ENCODE peak calls at places on chromosomes 12 and 14, in five cellular contexts. B is activated CD8-positive, alpha-beta T cell treated with anti-CD3 and anti-CD28 coated beads for 36 hours; L is esophagus squamous epithelium; O is AG04449; X is foreskin fibroblast. J is an unnamed sample.

GRCh38 chr12:12598864-12599263 is 12.8 kb upstream of the CREBL2 start:
- DNase-seq in B (no peak), L (no peak), O (no peak), X (no peak), J (no peak)

GRCh38 chr12:115396567-115396966 is 712.6 kb upstream of the TBX3 start:
- DNase-seq in B (no peak), L (no peak), O (no peak), X (no peak), J (no peak)

GRCh38 chr14:92645841-92646478 is 102.5 kb downstream of the LGMN start:
- DNase-seq in B (no peak), L (no peak), O (no peak), X (peak), J (no peak)

GRCh38 chr12:124517260-124518050 is 50.0 kb downstream of the NCOR2 start:
- DNase-seq in B (no peak), L (no peak), O (no peak), X (peak), J (no peak)

GRCh38 chr12:59173696-59174095 is 253.4 kb upstream of the LRIG3 start:
- DNase-seq in B (no peak), L (no peak), O (no peak), X (peak), J (no peak)

GRCh38 chr12:85092814-85093370 is 56.7 kb downstream of the LRRIQ1 start:
- DNase-seq in B (no peak), L (no peak), O (no peak), X (no peak), J (no peak)

GRCh38 chr12:53048780-53049401 is 974 bp upstream of the TNS2 start:
- DNase-seq in B (no peak), L (no peak), O (no peak), X (peak), J (peak)

GRCh38 chr14:79899610-79900009 is 311.7 kb downstream of the DIO2 start:
- DNase-seq in B (no peak), L (no peak), O (no peak), X (no peak), J (no peak)

GRCh38 chr12:2094597-2094996 is 41.8 kb downstream of the CACNA1C start:
- DNase-seq in B (no peak), L (no peak), O (no peak), X (peak), J (no peak)

GRCh38 chr12:95956557-95957145 is 13.5 kb downstream of the AMDHD1 start:
- DNase-seq in B (no peak), L (no peak), O (no peak), X (no peak), J (no peak)

GRCh38 chr12:95960241-95960640 is 17.1 kb downstream of the AMDHD1 start:
- DNase-seq in B (no peak), L (no peak), O (no peak), X (no peak), J (no peak)

GRCh38 chr12:95955549-95956159 is 12.5 kb downstream of the AMDHD1 start:
- DNase-seq in B (no peak), L (no peak), O (no peak), X (no peak), J (no peak)

GRCh38 chr12:95963104-95963503 is 20.0 kb downstream of the AMDHD1 start:
- DNase-seq in B (no peak), L (no peak), O (no peak), X (peak), J (no peak)

DNA sequence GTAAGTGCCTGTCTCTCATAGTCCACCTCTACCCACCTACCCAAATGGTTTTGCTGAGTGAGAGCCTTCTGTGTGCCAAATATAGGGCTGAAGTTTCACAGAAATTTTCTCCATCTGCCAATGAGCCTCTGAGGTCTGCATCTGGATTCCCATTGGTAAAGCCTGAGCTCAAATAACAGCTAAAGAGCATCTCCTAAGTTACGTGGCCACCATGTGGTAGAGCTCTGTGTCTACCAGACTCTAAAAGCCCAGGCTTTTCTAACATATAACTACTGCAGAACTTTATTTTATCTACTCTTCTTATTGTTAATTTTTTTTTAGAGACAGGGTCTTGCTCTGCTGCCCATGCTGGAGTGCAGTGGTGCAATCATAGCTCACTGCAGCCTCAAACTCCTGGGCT is 16.0 kb downstream of the AMDHD1 start:
- DNase-seq in B (no peak), L (no peak), O (no peak), X (peak), J (no peak)
- TF ChIP-seq CTCF in B (no peak), L (peak), O (no peak), X (peak), J (no peak)

GRCh38 chr14:55301722-55302121 is 30.5 kb downstream of the FBXO34 start:
- DNase-seq in B (no peak), L (no peak), O (peak), X (peak), J (no peak)

GRCh38 chr14:55302367-55302766 is 31.1 kb downstream of the FBXO34 start:
- DNase-seq in B (no peak), L (no peak), O (no peak), X (no peak), J (no peak)

GRCh38 chr14:55297611-55298323 is 26.5 kb downstream of the FBXO34 start:
- DNase-seq in B (peak), L (no peak), O (no peak), X (no peak), J (no peak)

GRCh38 chr14:55294603-55295002 is 23.4 kb downstream of the FBXO34 start:
- DNase-seq in B (no peak), L (no peak), O (no peak), X (no peak), J (no peak)

DNA sequence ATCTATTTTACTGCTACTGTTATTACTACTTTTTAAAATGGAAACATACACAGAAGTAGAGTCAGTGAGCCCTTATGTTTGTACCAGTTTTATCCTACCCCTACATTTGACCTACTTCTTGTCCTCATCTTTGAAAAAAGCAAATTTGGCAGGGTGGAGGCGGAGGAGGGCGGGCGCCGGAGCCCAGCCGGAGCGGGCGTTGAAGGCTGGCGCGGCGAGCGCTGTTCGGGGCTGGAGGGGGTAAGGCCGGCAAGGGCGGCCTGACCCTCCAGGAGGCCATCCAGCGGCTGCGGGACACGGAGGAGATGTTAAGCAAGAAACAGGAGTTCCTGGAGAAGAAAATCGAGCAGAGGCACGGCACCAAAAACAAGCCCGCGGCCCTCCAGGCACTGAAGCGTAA is 27.2 kb downstream of the FBXO34 start:
- DNase-seq in B (no peak), L (no peak), O (no peak), X (no peak), J (no peak)
- TF ChIP-seq CTCF in B (no peak), L (no peak), O (no peak), X (no peak), J (no peak)

DNA sequence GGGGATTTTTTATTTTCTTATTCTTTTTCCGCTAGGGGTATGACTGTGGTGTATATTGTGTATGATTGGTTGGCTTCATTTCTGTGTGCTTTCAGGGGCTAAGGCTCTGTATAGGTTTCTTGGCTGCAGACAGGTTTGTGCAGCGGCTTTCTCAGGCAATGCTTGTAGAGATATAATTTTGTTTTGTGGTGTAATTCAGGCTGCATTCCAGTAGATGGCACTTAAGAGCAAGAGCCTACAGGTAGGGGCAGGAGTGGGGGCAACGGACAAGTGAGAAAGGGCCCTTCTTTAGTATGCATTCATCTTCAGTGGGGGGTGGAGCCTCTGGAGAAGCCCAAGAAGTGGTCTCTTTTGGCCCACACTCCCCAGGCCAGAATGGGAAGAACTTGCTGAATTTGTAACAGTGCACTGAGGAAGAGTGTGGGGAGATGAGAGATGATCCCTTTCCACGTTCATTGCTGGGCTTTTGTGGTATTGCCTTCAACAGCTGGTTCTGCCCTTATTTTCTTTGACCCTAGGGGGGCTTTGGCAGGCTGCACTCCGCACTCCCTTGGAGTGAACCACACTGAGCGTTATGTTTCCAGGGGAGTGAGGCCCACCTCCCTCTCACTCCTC is 78.6 kb downstream of the IFNG-AS1 start:
- DNase-seq in B (peak), L (no peak), O (no peak), X (peak), J (no peak)
- TF ChIP-seq CTCF in B (peak), L (peak), O (no peak), X (peak), J (peak)

DNA sequence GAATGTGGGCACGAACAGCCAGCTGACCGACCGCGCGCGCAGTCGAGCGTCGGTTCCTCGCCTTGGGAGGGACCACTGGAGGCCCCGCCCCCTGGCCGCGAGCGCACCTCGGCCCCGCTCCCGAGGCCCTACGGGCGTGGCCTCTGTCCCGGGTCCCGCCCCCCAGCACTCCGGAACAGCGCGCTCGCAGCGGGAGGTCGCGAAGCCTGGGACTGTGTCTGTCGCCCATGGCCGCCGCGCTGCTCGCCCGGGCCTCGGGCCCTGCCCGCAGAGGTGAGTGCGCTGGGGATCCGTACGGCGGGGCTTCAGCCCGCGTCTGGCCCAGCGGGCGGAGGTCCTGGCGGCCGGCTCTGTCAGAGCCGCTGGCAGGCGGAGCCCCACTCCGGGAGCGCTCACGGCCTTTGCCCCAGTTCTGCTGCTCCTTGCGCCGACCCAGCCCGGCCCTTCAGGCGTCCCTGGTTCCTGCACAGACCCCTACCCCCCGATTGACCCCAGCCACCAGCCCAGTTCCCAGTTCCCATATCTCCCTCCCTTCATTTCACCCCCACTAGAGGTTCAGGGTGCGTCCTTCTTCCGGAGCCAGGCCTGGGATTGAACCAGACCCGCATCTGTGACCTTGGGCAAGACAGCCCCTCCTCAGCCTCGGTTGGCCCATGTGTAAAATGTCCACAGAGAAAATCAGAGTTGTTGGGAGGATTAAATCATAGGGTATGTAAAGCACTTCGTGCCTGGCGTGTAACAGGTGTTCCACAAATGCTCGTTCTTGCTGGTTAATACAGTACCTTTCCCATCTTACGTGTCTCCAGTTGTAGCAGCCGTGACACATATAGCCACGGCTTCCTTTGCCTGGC is at the start of gene ACADS:
- DNase-seq in B (peak), L (peak), O (no peak), X (peak), J (peak)
- TF ChIP-seq CTCF in B (no peak), L (no peak), O (no peak), X (no peak), J (no peak)

GRCh38 chr12:77861317-77861716 is 30.6 kb downstream of the NAV3 start:
- DNase-seq in B (no peak), L (no peak), O (no peak), X (no peak), J (no peak)
- TF ChIP-seq CTCF in B (no peak), L (no peak), O (no peak), X (no peak), J (no peak)

DNA sequence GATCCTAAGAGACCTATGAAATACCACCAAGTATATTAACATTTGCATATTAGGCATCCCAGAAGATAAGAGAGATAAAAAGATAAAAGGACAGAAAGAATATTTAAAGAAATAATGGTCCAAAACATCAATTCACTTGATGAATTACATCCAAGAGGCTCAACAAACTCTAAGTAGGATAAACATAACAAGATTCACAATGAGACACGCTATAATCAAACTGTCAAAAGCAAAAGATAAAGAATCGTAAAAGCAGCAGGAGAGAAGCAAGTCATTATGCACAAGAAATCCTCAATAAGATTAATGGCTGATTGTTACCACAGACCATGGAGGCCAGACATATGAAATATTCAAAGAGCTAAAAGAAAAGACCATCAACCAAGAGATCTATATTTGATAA is 79.6 kb downstream of the PLCZ1 start:
- DNase-seq in B (no peak), L (no peak), O (no peak), X (no peak), J (no peak)
- TF ChIP-seq CTCF in B (no peak), L (no peak), O (no peak), X (no peak), J (no peak)

GRCh38 chr14:76456200-76456599 is 80.3 kb downstream of the ESRRB start:
- DNase-seq in B (peak), L (no peak), O (no peak), X (peak), J (peak)
- TF ChIP-seq CTCF in B (peak), L (peak), O (no peak), X (peak), J (peak)

GRCh38 chr12:94329366-94329765 is 130.3 kb downstream of the CEP83 start:
- DNase-seq in B (no peak), L (no peak), O (no peak), X (no peak), J (no peak)
- TF ChIP-seq CTCF in B (no peak), L (no peak), O (no peak), X (no peak), J (no peak)

DNA sequence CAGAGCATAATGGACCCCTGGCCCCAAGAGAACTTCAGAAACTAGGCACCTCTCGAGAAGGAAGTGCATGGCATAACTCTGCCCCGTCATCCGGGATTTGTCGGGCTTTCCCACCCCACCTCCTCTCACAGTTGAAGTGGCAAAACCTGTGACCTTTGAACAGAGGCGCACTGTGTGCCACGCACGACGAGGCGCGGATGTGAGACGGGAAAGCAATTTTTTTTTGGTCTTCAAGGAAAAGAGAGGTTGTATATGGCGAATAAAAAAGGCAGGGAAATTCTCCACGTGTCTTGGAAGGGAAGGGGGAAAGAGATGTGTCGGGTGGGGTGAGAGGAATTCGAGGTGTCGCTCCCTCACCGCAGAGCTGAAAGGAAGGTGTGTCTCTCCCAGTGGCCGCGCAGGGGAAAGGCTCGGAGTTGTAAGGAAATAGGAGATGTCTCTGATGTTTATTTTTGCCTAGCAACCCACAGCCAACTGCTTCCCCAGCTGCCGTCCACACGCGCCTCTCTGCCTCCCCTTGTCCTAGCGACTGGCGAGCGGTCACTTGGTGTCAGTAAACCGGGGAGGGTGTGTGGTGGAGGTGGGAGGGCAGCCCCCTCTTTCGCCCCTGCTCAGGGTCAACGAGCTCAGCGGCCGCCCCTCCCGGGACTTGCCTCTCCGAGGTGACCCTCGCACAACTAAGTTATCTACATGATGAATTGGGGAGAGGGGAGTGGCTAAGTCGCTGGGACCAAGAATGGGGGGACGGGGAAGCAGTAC is 819 bp upstream of the DYRK2 start:
- DNase-seq in B (peak), L (no peak), O (peak), X (peak), J (peak)
- TF ChIP-seq CTCF in B (no peak), L (peak), O (peak), X (peak), J (peak)